ENCODE peak calls at places on chromosomes 1 and 21, in six cellular contexts. E is mesendoderm, M is H1, D is IMR-90, U is neuronal stem cell, Z is trophoblast cell. H is an unnamed sample.

GRCh38 chr1:184691719-184692324 is 62.8 kb downstream of the EDEM3 start:
- DNase-seq in E (peak; percentile 68), M (no peak), D (peak; percentile 68), U (peak; percentile 51), Z (peak; percentile 79), H (peak; percentile 75)

GRCh38 chr1:53381790-53382401 is 54.0 kb upstream of the LRP8 start:
- DNase-seq in E (no peak), M (no peak), D (peak; percentile 77), U (no peak), Z (peak; percentile 14), H (peak; percentile 46)

GRCh38 chr21:25607151-25607811 is at the start of gene MRPL39:
- DNase-seq in E (peak; percentile 94), M (peak; percentile 94), D (peak; percentile 88), U (peak; percentile 83), Z (peak; percentile 89), H (peak; percentile 90)

GRCh38 chr1:204506969-204507316 is 9.3 kb upstream of the MDM4 start:
- DNase-seq in E (peak; percentile 93), M (peak; percentile 99), D (peak; percentile 92), U (peak; percentile 97), Z (peak; percentile 97), H (peak; percentile 96)

GRCh38 chr1:161198877-161199431 is at the start of gene ADAMTS4:
- DNase-seq in E (peak; percentile 86), M (peak; percentile 70), D (peak; percentile 76), U (no peak), Z (no peak), H (no peak)

GRCh38 chr1:64687725-64688285 is 57.1 kb upstream of the RAVER2 start:
- DNase-seq in E (no peak), M (no peak), D (peak; percentile 46), U (no peak), Z (no peak), H (peak; percentile 57)

GRCh38 chr1:85328713-85329376 is 52.4 kb upstream of the BCL10 start:
- DNase-seq in E (peak; percentile 99), M (no peak), D (peak; percentile 99), U (peak; percentile 6), Z (peak; percentile 97), H (peak; percentile 96)

GRCh38 chr1:111903148-111903857 is 86.2 kb downstream of the KCND3 start:
- DNase-seq in E (no peak), M (no peak), D (no peak), U (no peak), Z (no peak), H (no peak)

GRCh38 chr1:64470670-64471217 is 815 bp downstream of the CACHD1 start:
- DNase-seq in E (peak; percentile 66), M (peak; percentile 67), D (no peak), U (no peak), Z (no peak), H (peak; percentile 46)

GRCh38 chr1:89905391-89906058 is 84.7 kb downstream of the LRRC8D start:
- DNase-seq in E (peak; percentile 67), M (no peak), D (peak; percentile 33), U (no peak), Z (no peak), H (no peak)

GRCh38 chr1:30754684-30755171 is 2.8 kb downstream of the LAPTM5 start:
- DNase-seq in E (no peak), M (no peak), D (no peak), U (no peak), Z (peak; percentile 18), H (no peak)

GRCh38 chr1:81832573-81832972 is 31.8 kb downstream of the ADGRL2 start:
- DNase-seq in E (peak; percentile 37), M (no peak), D (peak; percentile 75), U (no peak), Z (no peak), H (peak; percentile 66)

GRCh38 chr1:35350872-35351271 is 82.4 kb downstream of the ZMYM4 start:
- DNase-seq in E (no peak), M (no peak), D (no peak), U (no peak), Z (no peak), H (no peak)

GRCh38 chr1:32991386-32991785 is 26.8 kb upstream of the RNF19B start:
- DNase-seq in E (no peak), M (no peak), D (no peak), U (no peak), Z (peak; percentile 89), H (no peak)

GRCh38 chr1:213997031-213997771 is 9.4 kb downstream of the PROX1 start:
- DNase-seq in E (no peak), M (no peak), D (no peak), U (no peak), Z (no peak), H (no peak)

GRCh38 chr1:206415913-206416312 is 54.4 kb upstream of the IKBKE start:
- DNase-seq in E (no peak), M (no peak), D (no peak), U (no peak), Z (no peak), H (no peak)

GRCh38 chr1:214764502-214764901 is 161.5 kb downstream of the CENPF start:
- DNase-seq in E (no peak), M (no peak), D (no peak), U (no peak), Z (no peak), H (no peak)

GRCh38 chr1:74286414-74286813 is 51.2 kb downstream of the TNNI3K start:
- DNase-seq in E (no peak), M (no peak), D (no peak), U (no peak), Z (no peak), H (no peak)

GRCh38 chr1:211695135-211695816 is 19.9 kb upstream of the NEK2 start:
- DNase-seq in E (peak; percentile 93), M (no peak), D (no peak), U (no peak), Z (no peak), H (no peak)

GRCh38 chr1:227368009-227368408 is 49.7 kb upstream of the CDC42BPA start:
- DNase-seq in E (no peak), M (no peak), D (no peak), U (no peak), Z (no peak), H (no peak)

GRCh38 chr1:45326627-45327591 is at the start of gene HPDL:
- DNase-seq in E (peak; percentile 96), M (peak; percentile 85), D (peak; percentile 27), U (peak; percentile 71), Z (peak; percentile 31), H (peak; percentile 42)

GRCh38 chr1:107228704-107229103 is 87.9 kb downstream of the NTNG1 start:
- DNase-seq in E (no peak), M (no peak), D (peak; percentile 11), U (no peak), Z (peak; percentile 29), H (no peak)

GRCh38 chr21:25607812-25608737 is 794 bp upstream of the MRPL39 start:
- DNase-seq in E (peak; percentile 86), M (peak; percentile 79), D (peak; percentile 83), U (peak; percentile 73), Z (peak; percentile 91), H (peak; percentile 81)

GRCh38 chr1:117897551-117897950 is 31.9 kb downstream of the GDAP2 start:
- DNase-seq in E (no peak), M (no peak), D (peak; percentile 50), U (no peak), Z (peak; percentile 55), H (peak; percentile 42)

GRCh38 chr1:226062558-226063361 is at the start of gene H3-3A:
- DNase-seq in E (peak; percentile 96), M (peak; percentile 98), D (peak; percentile 90), U (peak; percentile 96), Z (peak; percentile 96), H (peak; percentile 95)
- H2BK5ac ChIP-seq in E (peak within 1 kb of the TSS; percentile 81), M (peak within 1 kb of the TSS; percentile 84), D (peak within 1 kb of the TSS; percentile 78), U (peak within 1 kb of the TSS; percentile 99), Z (peak within 1 kb of the TSS; percentile 100), H (peak within 1 kb of the TSS; percentile 97)

GRCh38 chr1:235588156-235588555 is 61.4 kb downstream of the GNG4 start:
- DNase-seq in E (no peak), M (no peak), D (no peak), U (no peak), Z (no peak), H (no peak)

GRCh38 chr1:235584973-235585372 is 64.6 kb downstream of the GNG4 start:
- DNase-seq in E (no peak), M (no peak), D (no peak), U (no peak), Z (no peak), H (no peak)

GRCh38 chr1:235588916-235589515 is 60.6 kb downstream of the GNG4 start:
- DNase-seq in E (peak; percentile 51), M (no peak), D (peak; percentile 55), U (peak; percentile 12), Z (peak; percentile 37), H (peak; percentile 22)

GRCh38 chr1:235586992-235587391 is 62.6 kb downstream of the GNG4 start:
- DNase-seq in E (no peak), M (no peak), D (no peak), U (no peak), Z (no peak), H (no peak)

GRCh38 chr1:235586413-235586812 is 63.2 kb downstream of the GNG4 start:
- DNase-seq in E (peak; percentile 66), M (no peak), D (no peak), U (no peak), Z (no peak), H (no peak)
- H2BK5ac ChIP-seq in E (no peak overlapping the region), M (no peak overlapping the region), D (no peak overlapping the region), U (no peak overlapping the region), Z (no peak overlapping the region), H (no peak overlapping the region)

DNA sequence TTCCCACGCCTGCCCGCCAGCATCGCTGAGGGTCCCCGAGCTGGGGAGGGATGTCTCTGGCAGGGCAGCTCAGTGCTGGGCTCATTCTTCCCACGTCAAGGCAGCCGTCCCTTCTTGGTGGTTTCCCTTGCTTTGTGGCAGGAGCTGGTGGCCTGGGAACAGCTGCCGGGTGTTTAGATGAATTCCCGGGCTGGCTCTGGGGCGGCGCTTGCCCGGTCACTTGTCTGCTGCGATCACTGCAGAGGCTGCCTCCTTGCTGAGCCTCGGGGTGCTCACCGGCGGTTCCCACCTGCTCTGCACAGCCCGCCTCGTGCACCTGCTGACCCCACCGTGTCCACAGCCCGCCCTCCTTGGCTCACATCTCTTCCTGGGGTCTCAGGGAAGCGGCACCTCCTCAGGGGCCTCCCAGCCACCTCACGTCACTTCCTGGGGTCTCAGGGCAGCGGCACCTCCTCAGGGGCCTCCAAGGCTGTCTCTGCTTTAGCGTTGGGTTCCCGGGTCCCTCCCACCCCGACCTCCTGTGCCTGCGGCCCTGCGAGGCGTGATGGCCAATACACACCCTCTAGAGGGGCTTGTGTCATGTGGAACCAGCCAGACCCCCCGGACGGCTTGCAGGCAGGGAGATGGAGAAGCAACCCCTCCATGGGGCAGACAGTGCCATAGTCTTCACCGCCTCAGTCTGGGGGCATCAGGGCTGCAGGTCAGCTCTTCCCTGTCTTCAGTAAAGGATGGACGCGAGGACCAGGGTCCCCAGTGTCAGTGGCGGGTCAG is 13.5 kb downstream of the COL18A1 start:
- DNase-seq in E (no peak), M (no peak), D (no peak), U (no peak), Z (no peak), H (no peak)
- H2BK5ac ChIP-seq in E (no peak overlapping the region), M (peak overlapping the region; percentile 66), D (no peak overlapping the region), U (peak overlapping the region; percentile 53), Z (no peak overlapping the region), H (no peak overlapping the region)

DNA sequence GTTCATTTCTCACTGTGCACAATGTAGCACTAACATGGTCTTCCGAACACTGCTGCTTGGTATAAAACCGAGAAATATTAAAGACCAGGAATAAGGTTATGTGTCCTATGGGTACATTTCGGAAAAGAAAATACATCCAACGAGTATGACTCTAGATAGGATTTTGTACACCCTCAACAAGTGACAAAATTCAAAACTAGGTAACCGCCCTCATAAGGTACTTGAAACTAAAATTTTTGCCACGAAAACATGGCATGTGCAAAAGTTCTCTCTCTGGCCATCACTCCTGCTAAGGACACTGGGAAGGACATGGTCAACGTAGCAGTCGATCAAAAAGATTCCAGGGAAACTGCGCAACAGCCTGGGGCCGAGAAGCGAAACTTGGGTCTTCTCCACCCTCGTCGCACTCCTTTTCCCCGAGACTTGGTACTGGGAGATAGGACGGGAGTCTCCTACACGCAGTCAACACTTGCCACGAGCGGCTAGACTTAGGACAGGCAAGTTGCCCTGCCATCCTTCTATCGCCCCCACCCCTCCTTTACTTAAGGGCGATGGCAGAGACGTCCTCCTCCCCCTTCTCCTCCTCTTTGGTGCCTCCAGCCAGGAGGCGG is 338 bp upstream of the TOR1AIP1 start:
- DNase-seq in E (peak; percentile 95), M (no peak), D (peak; percentile 92), U (no peak), Z (peak; percentile 79), H (peak; percentile 95)
- H2BK5ac ChIP-seq in E (peak overlapping the region; percentile 64), M (peak overlapping the region; percentile 99), D (peak overlapping the region; percentile 97), U (peak overlapping the region; percentile 95), Z (peak overlapping the region; percentile 80), H (peak overlapping the region; percentile 98)